ENCODE peak calls at places on chromosomes 6 and 20, in five cellular contexts. One of them, this sample, is unnamed.

GRCh38 chr6:150204705-150205472 is 62.0 kb downstream of the PPP1R14C start:
- DNase-seq in activated CD8-positive, alpha-beta memory T cell treated with anti-CD3 and anti-CD28 coated beads, Interleukin-2, amount 50 U/mL, for 4 hours: no peak
- DNase-seq in Peyer's patch: no peak
- DNase-seq in endothelial cell: no peak
- DNase-seq in AG04450: no peak
- DNase-seq in this sample: no peak

GRCh38 chr6:142336183-142336582 is 34.4 kb downstream of the ADGRG6 start:
- DNase-seq in Peyer's patch: no peak
- DNase-seq in activated CD8-positive, alpha-beta memory T cell treated with anti-CD3 and anti-CD28 coated beads, Interleukin-2, amount 50 U/mL, for 4 hours: no peak
- DNase-seq in endothelial cell: no peak
- DNase-seq in AG04450: no peak
- DNase-seq in this sample: no peak

GRCh38 chr20:15857131-15857784 is 716.0 kb downstream of the KIF16B start:
- DNase-seq in Peyer's patch: no peak
- DNase-seq in activated CD8-positive, alpha-beta memory T cell treated with anti-CD3 and anti-CD28 coated beads, Interleukin-2, amount 50 U/mL, for 4 hours: no peak
- DNase-seq in AG04450: no peak
- DNase-seq in endothelial cell: no peak
- DNase-seq in this sample: no peak

GRCh38 chr6:115393821-115394220 is 666.9 kb downstream of the FRK start:
- DNase-seq in activated CD8-positive, alpha-beta memory T cell treated with anti-CD3 and anti-CD28 coated beads, Interleukin-2, amount 50 U/mL, for 4 hours: no peak
- DNase-seq in Peyer's patch: no peak
- DNase-seq in endothelial cell: no peak
- DNase-seq in AG04450: no peak
- DNase-seq in this sample: no peak

GRCh38 chr20:53738945-53739798 is 145.5 kb upstream of the ZNF217 start:
- DNase-seq in Peyer's patch: no peak
- DNase-seq in AG04450: no peak
- DNase-seq in activated CD8-positive, alpha-beta memory T cell treated with anti-CD3 and anti-CD28 coated beads, Interleukin-2, amount 50 U/mL, for 4 hours: no peak
- DNase-seq in endothelial cell: no peak
- DNase-seq in this sample: no peak

GRCh38 chr20:54466112-54466511 is 9.3 kb upstream of the DOK5 start:
- DNase-seq in AG04450: no peak
- DNase-seq in Peyer's patch: no peak
- DNase-seq in endothelial cell: no peak
- DNase-seq in activated CD8-positive, alpha-beta memory T cell treated with anti-CD3 and anti-CD28 coated beads, Interleukin-2, amount 50 U/mL, for 4 hours: no peak
- DNase-seq in this sample: no peak

GRCh38 chr6:167993169-167993568 is 4.3 kb upstream of the KIF25 start:
- DNase-seq in activated CD8-positive, alpha-beta memory T cell treated with anti-CD3 and anti-CD28 coated beads, Interleukin-2, amount 50 U/mL, for 4 hours: no peak
- DNase-seq in Peyer's patch: no peak
- DNase-seq in AG04450: no peak
- DNase-seq in endothelial cell: no peak
- DNase-seq in this sample: no peak

GRCh38 chr6:21751608-21752007 is 158.1 kb downstream of the SOX4 start:
- DNase-seq in endothelial cell: no peak
- DNase-seq in AG04450: no peak
- DNase-seq in activated CD8-positive, alpha-beta memory T cell treated with anti-CD3 and anti-CD28 coated beads, Interleukin-2, amount 50 U/mL, for 4 hours: no peak
- DNase-seq in Peyer's patch: no peak
- DNase-seq in this sample: no peak

GRCh38 chr6:148471624-148472494 is 129.2 kb downstream of the SASH1 start:
- DNase-seq in endothelial cell: no peak
- DNase-seq in AG04450: no peak
- DNase-seq in activated CD8-positive, alpha-beta memory T cell treated with anti-CD3 and anti-CD28 coated beads, Interleukin-2, amount 50 U/mL, for 4 hours: no peak
- DNase-seq in Peyer's patch: no peak
- DNase-seq in this sample: no peak

GRCh38 chr6:5214570-5215052 is 46.1 kb downstream of the LYRM4 start:
- DNase-seq in endothelial cell: peak; percentile 81
- DNase-seq in AG04450: peak; percentile 54
- DNase-seq in Peyer's patch: no peak
- DNase-seq in activated CD8-positive, alpha-beta memory T cell treated with anti-CD3 and anti-CD28 coated beads, Interleukin-2, amount 50 U/mL, for 4 hours: no peak
- DNase-seq in this sample: peak; percentile 54

GRCh38 chr6:104558746-104559145 is 301.0 kb downstream of the HACE1 start:
- DNase-seq in endothelial cell: no peak
- DNase-seq in AG04450: no peak
- DNase-seq in activated CD8-positive, alpha-beta memory T cell treated with anti-CD3 and anti-CD28 coated beads, Interleukin-2, amount 50 U/mL, for 4 hours: no peak
- DNase-seq in Peyer's patch: no peak
- DNase-seq in this sample: no peak

GRCh38 chr20:10696650-10697049 is 22.9 kb upstream of the JAG1 start:
- DNase-seq in endothelial cell: no peak
- DNase-seq in activated CD8-positive, alpha-beta memory T cell treated with anti-CD3 and anti-CD28 coated beads, Interleukin-2, amount 50 U/mL, for 4 hours: no peak
- DNase-seq in AG04450: no peak
- DNase-seq in Peyer's patch: no peak
- DNase-seq in this sample: no peak

GRCh38 chr6:100176321-100176950 is 182.4 kb upstream of the MCHR2 start:
- DNase-seq in AG04450: peak; percentile 27
- DNase-seq in activated CD8-positive, alpha-beta memory T cell treated with anti-CD3 and anti-CD28 coated beads, Interleukin-2, amount 50 U/mL, for 4 hours: no peak
- DNase-seq in Peyer's patch: no peak
- DNase-seq in endothelial cell: peak; percentile 9
- DNase-seq in this sample: no peak

GRCh38 chr6:155190667-155191066 is 73.1 kb upstream of the CLDN20 start:
- DNase-seq in activated CD8-positive, alpha-beta memory T cell treated with anti-CD3 and anti-CD28 coated beads, Interleukin-2, amount 50 U/mL, for 4 hours: no peak
- DNase-seq in Peyer's patch: no peak
- DNase-seq in endothelial cell: no peak
- DNase-seq in AG04450: no peak
- DNase-seq in this sample: no peak

GRCh38 chr20:16205505-16205904 is 367.7 kb downstream of the KIF16B start:
- DNase-seq in Peyer's patch: no peak
- DNase-seq in activated CD8-positive, alpha-beta memory T cell treated with anti-CD3 and anti-CD28 coated beads, Interleukin-2, amount 50 U/mL, for 4 hours: no peak
- DNase-seq in AG04450: no peak
- DNase-seq in endothelial cell: no peak
- DNase-seq in this sample: no peak

GRCh38 chr20:61436268-61436667 is 184.2 kb downstream of the CDH4 start:
- DNase-seq in endothelial cell: no peak
- DNase-seq in Peyer's patch: no peak
- DNase-seq in AG04450: no peak
- DNase-seq in activated CD8-positive, alpha-beta memory T cell treated with anti-CD3 and anti-CD28 coated beads, Interleukin-2, amount 50 U/mL, for 4 hours: no peak
- DNase-seq in this sample: no peak

GRCh38 chr6:130760006-130760405 is 67.2 kb upstream of the SMLR1 start:
- DNase-seq in endothelial cell: peak; percentile 36
- DNase-seq in Peyer's patch: no peak
- DNase-seq in AG04450: no peak
- DNase-seq in activated CD8-positive, alpha-beta memory T cell treated with anti-CD3 and anti-CD28 coated beads, Interleukin-2, amount 50 U/mL, for 4 hours: no peak
- DNase-seq in this sample: peak; percentile 57

GRCh38 chr6:113823916-113824315 is 33.2 kb upstream of the MARCKS start:
- DNase-seq in endothelial cell: no peak
- DNase-seq in activated CD8-positive, alpha-beta memory T cell treated with anti-CD3 and anti-CD28 coated beads, Interleukin-2, amount 50 U/mL, for 4 hours: no peak
- DNase-seq in Peyer's patch: no peak
- DNase-seq in AG04450: no peak
- DNase-seq in this sample: no peak

GRCh38 chr20:37297066-37297736 is 7.7 kb downstream of the MANBAL start:
- DNase-seq in activated CD8-positive, alpha-beta memory T cell treated with anti-CD3 and anti-CD28 coated beads, Interleukin-2, amount 50 U/mL, for 4 hours: no peak
- DNase-seq in endothelial cell: no peak
- DNase-seq in Peyer's patch: peak; percentile 12
- DNase-seq in AG04450: peak; percentile 34
- DNase-seq in this sample: no peak

GRCh38 chr20:1242530-1242929 is 16.7 kb downstream of the RAD21L1 start:
- DNase-seq in Peyer's patch: no peak
- DNase-seq in activated CD8-positive, alpha-beta memory T cell treated with anti-CD3 and anti-CD28 coated beads, Interleukin-2, amount 50 U/mL, for 4 hours: no peak
- DNase-seq in endothelial cell: no peak
- DNase-seq in AG04450: peak; percentile 66
- DNase-seq in this sample: no peak

GRCh38 chr6:43951756-43952675 is 175.2 kb downstream of the MRPL14 start:
- DNase-seq in AG04450: no peak
- DNase-seq in activated CD8-positive, alpha-beta memory T cell treated with anti-CD3 and anti-CD28 coated beads, Interleukin-2, amount 50 U/mL, for 4 hours: no peak
- DNase-seq in Peyer's patch: no peak
- DNase-seq in endothelial cell: no peak
- DNase-seq in this sample: no peak

GRCh38 chr6:144151010-144151727 is 852 bp downstream of the STX11 start:
- DNase-seq in endothelial cell: peak; percentile 7
- DNase-seq in AG04450: no peak
- DNase-seq in Peyer's patch: no peak
- DNase-seq in activated CD8-positive, alpha-beta memory T cell treated with anti-CD3 and anti-CD28 coated beads, Interleukin-2, amount 50 U/mL, for 4 hours: peak; percentile 53
- DNase-seq in this sample: peak; percentile 28

GRCh38 chr6:31476515-31477139 is 21.3 kb upstream of the MICB start:
- DNase-seq in endothelial cell: no peak
- DNase-seq in Peyer's patch: no peak
- DNase-seq in AG04450: no peak
- DNase-seq in activated CD8-positive, alpha-beta memory T cell treated with anti-CD3 and anti-CD28 coated beads, Interleukin-2, amount 50 U/mL, for 4 hours: no peak
- DNase-seq in this sample: no peak

GRCh38 chr6:159056432-159056831 is 11.6 kb upstream of the TAGAP start:
- DNase-seq in AG04450: no peak
- DNase-seq in activated CD8-positive, alpha-beta memory T cell treated with anti-CD3 and anti-CD28 coated beads, Interleukin-2, amount 50 U/mL, for 4 hours: no peak
- DNase-seq in endothelial cell: no peak
- DNase-seq in Peyer's patch: no peak
- DNase-seq in this sample: no peak

GRCh38 chr6:30100585-30101422 is 12.1 kb downstream of the TRIM31 start:
- DNase-seq in AG04450: no peak
- DNase-seq in activated CD8-positive, alpha-beta memory T cell treated with anti-CD3 and anti-CD28 coated beads, Interleukin-2, amount 50 U/mL, for 4 hours: peak; percentile 21
- DNase-seq in endothelial cell: peak; percentile 49
- DNase-seq in Peyer's patch: peak; percentile 88
- DNase-seq in this sample: no peak

GRCh38 chr6:43978473-43979360 is 148.5 kb downstream of the MRPL14 start:
- DNase-seq in endothelial cell: no peak
- DNase-seq in AG04450: no peak
- DNase-seq in Peyer's patch: no peak
- DNase-seq in activated CD8-positive, alpha-beta memory T cell treated with anti-CD3 and anti-CD28 coated beads, Interleukin-2, amount 50 U/mL, for 4 hours: peak; percentile 7
- DNase-seq in this sample: no peak